ENCODE peak calls at places on chromosomes 5 and 9, in ten cellular contexts. One of them, this sample, is unnamed.
A peak's percentile ranks its signal among the peaks of the same experiment; 100 is the strongest.

GRCh38 chr5:150523472-150524350 is 15.8 kb downstream of the NDST1 start:
- DNase-seq in stomach: peak; percentile 40
- DNase-seq in CD8-positive, alpha-beta T cell: peak; percentile 30
- DNase-seq in HFF-Myc: peak; percentile 61
- DNase-seq in colonic mucosa: peak; percentile 59
- DNase-seq in cardiac fibroblast: peak; percentile 89
- DNase-seq in breast epithelium: no peak
- DNase-seq in K562: peak; percentile 64
- DNase-seq in epithelial cell of esophagus: peak; percentile 67
- DNase-seq in fibroblast of the aortic adventitia: peak; percentile 89
- DNase-seq in this sample: peak; percentile 79

GRCh38 chr5:170542691-170543275 is 39.0 kb downstream of the KCNIP1 start:
- DNase-seq in stomach: no peak
- DNase-seq in CD8-positive, alpha-beta T cell: no peak
- DNase-seq in HFF-Myc: no peak
- DNase-seq in colonic mucosa: no peak
- DNase-seq in cardiac fibroblast: no peak
- DNase-seq in breast epithelium: no peak
- DNase-seq in K562: no peak
- DNase-seq in epithelial cell of esophagus: no peak
- DNase-seq in fibroblast of the aortic adventitia: no peak
- DNase-seq in this sample: no peak

GRCh38 chr9:105656131-105656921 is 5.9 kb upstream of the TAL2 start:
- DNase-seq in stomach: peak; percentile 38
- DNase-seq in CD8-positive, alpha-beta T cell: no peak
- DNase-seq in HFF-Myc: no peak
- DNase-seq in colonic mucosa: peak; percentile 41
- DNase-seq in cardiac fibroblast: no peak
- DNase-seq in breast epithelium: no peak
- DNase-seq in K562: peak; percentile 77
- DNase-seq in epithelial cell of esophagus: peak; percentile 17
- DNase-seq in fibroblast of the aortic adventitia: no peak
- DNase-seq in this sample: no peak

GRCh38 chr9:110923601-110924000 is 114.7 kb downstream of the LPAR1 start:
- DNase-seq in stomach: no peak
- DNase-seq in CD8-positive, alpha-beta T cell: no peak
- DNase-seq in HFF-Myc: no peak
- DNase-seq in colonic mucosa: no peak
- DNase-seq in cardiac fibroblast: no peak
- DNase-seq in breast epithelium: no peak
- DNase-seq in K562: no peak
- DNase-seq in epithelial cell of esophagus: no peak
- DNase-seq in fibroblast of the aortic adventitia: no peak
- DNase-seq in this sample: no peak

GRCh38 chr5:138837160-138837559 is 38.0 kb downstream of the LRRTM2 start:
- DNase-seq in stomach: no peak
- DNase-seq in CD8-positive, alpha-beta T cell: no peak
- DNase-seq in HFF-Myc: no peak
- DNase-seq in colonic mucosa: no peak
- DNase-seq in cardiac fibroblast: no peak
- DNase-seq in breast epithelium: no peak
- DNase-seq in K562: no peak
- DNase-seq in epithelial cell of esophagus: no peak
- DNase-seq in fibroblast of the aortic adventitia: no peak
- DNase-seq in this sample: no peak

GRCh38 chr5:147911427-147911826 is 5.1 kb upstream of the C5orf46 start:
- DNase-seq in stomach: peak; percentile 91
- DNase-seq in CD8-positive, alpha-beta T cell: no peak
- DNase-seq in HFF-Myc: no peak
- DNase-seq in colonic mucosa: no peak
- DNase-seq in cardiac fibroblast: no peak
- DNase-seq in breast epithelium: peak; percentile 80
- DNase-seq in K562: no peak
- DNase-seq in epithelial cell of esophagus: no peak
- DNase-seq in fibroblast of the aortic adventitia: no peak
- DNase-seq in this sample: no peak

GRCh38 chr5:158135682-158136176 is 276.8 kb upstream of the CLINT1 start:
- DNase-seq in stomach: no peak
- DNase-seq in CD8-positive, alpha-beta T cell: no peak
- DNase-seq in HFF-Myc: no peak
- DNase-seq in colonic mucosa: no peak
- DNase-seq in cardiac fibroblast: no peak
- DNase-seq in breast epithelium: no peak
- DNase-seq in K562: no peak
- DNase-seq in epithelial cell of esophagus: no peak
- DNase-seq in fibroblast of the aortic adventitia: no peak
- DNase-seq in this sample: no peak

GRCh38 chr5:135582099-135582781 is 3.4 kb upstream of the CXCL14 start:
- DNase-seq in stomach: no peak
- DNase-seq in CD8-positive, alpha-beta T cell: no peak
- DNase-seq in HFF-Myc: no peak
- DNase-seq in colonic mucosa: no peak
- DNase-seq in cardiac fibroblast: no peak
- DNase-seq in breast epithelium: no peak
- DNase-seq in K562: no peak
- DNase-seq in epithelial cell of esophagus: no peak
- DNase-seq in fibroblast of the aortic adventitia: no peak
- DNase-seq in this sample: no peak

GRCh38 chr5:68436686-68437520 is 221.3 kb downstream of the PIK3R1 start:
- DNase-seq in stomach: no peak
- DNase-seq in CD8-positive, alpha-beta T cell: no peak
- DNase-seq in HFF-Myc: no peak
- DNase-seq in colonic mucosa: no peak
- DNase-seq in cardiac fibroblast: peak; percentile 43
- DNase-seq in breast epithelium: no peak
- DNase-seq in K562: no peak
- DNase-seq in epithelial cell of esophagus: no peak
- DNase-seq in fibroblast of the aortic adventitia: no peak
- DNase-seq in this sample: peak; percentile 5

GRCh38 chr5:151663617-151664322 is 22.9 kb downstream of the SPARC start:
- DNase-seq in stomach: no peak
- DNase-seq in CD8-positive, alpha-beta T cell: no peak
- DNase-seq in HFF-Myc: no peak
- DNase-seq in colonic mucosa: no peak
- DNase-seq in cardiac fibroblast: peak; percentile 64
- DNase-seq in breast epithelium: no peak
- DNase-seq in K562: no peak
- DNase-seq in epithelial cell of esophagus: no peak
- DNase-seq in fibroblast of the aortic adventitia: peak; percentile 55
- DNase-seq in this sample: no peak

GRCh38 chr9:125768803-125769202 is 21.6 kb downstream of the PBX3 start:
- DNase-seq in stomach: no peak
- DNase-seq in CD8-positive, alpha-beta T cell: no peak
- DNase-seq in HFF-Myc: no peak
- DNase-seq in colonic mucosa: no peak
- DNase-seq in cardiac fibroblast: no peak
- DNase-seq in breast epithelium: no peak
- DNase-seq in K562: no peak
- DNase-seq in epithelial cell of esophagus: no peak
- DNase-seq in fibroblast of the aortic adventitia: no peak
- DNase-seq in this sample: no peak

GRCh38 chr5:69334793-69335268 is 2.2 kb upstream of the CCDC125 start:
- DNase-seq in stomach: peak; percentile 91
- DNase-seq in CD8-positive, alpha-beta T cell: peak; percentile 79
- DNase-seq in HFF-Myc: peak; percentile 35
- DNase-seq in colonic mucosa: peak; percentile 88
- DNase-seq in cardiac fibroblast: peak; percentile 87
- DNase-seq in breast epithelium: peak; percentile 89
- DNase-seq in K562: peak; percentile 89
- DNase-seq in epithelial cell of esophagus: peak; percentile 82
- DNase-seq in fibroblast of the aortic adventitia: peak; percentile 74
- DNase-seq in this sample: peak; percentile 81

GRCh38 chr5:156052697-156053455 is 274.1 kb upstream of the SGCD start:
- DNase-seq in stomach: no peak
- DNase-seq in CD8-positive, alpha-beta T cell: no peak
- DNase-seq in HFF-Myc: no peak
- DNase-seq in colonic mucosa: no peak
- DNase-seq in cardiac fibroblast: no peak
- DNase-seq in breast epithelium: no peak
- DNase-seq in K562: no peak
- DNase-seq in epithelial cell of esophagus: no peak
- DNase-seq in fibroblast of the aortic adventitia: no peak
- DNase-seq in this sample: no peak

GRCh38 chr5:116507051-116507537 is 67.5 kb downstream of the SEMA6A start:
- DNase-seq in stomach: no peak
- DNase-seq in CD8-positive, alpha-beta T cell: no peak
- DNase-seq in HFF-Myc: no peak
- DNase-seq in colonic mucosa: no peak
- DNase-seq in cardiac fibroblast: peak; percentile 41
- DNase-seq in breast epithelium: no peak
- DNase-seq in K562: no peak
- DNase-seq in epithelial cell of esophagus: peak; percentile 8
- DNase-seq in fibroblast of the aortic adventitia: peak; percentile 67
- DNase-seq in this sample: no peak

GRCh38 chr5:14790931-14791330 is 80.6 kb downstream of the ANKH start:
- DNase-seq in stomach: no peak
- DNase-seq in CD8-positive, alpha-beta T cell: no peak
- DNase-seq in HFF-Myc: no peak
- DNase-seq in colonic mucosa: no peak
- DNase-seq in cardiac fibroblast: no peak
- DNase-seq in breast epithelium: no peak
- DNase-seq in K562: no peak
- DNase-seq in epithelial cell of esophagus: no peak
- DNase-seq in fibroblast of the aortic adventitia: no peak
- DNase-seq in this sample: no peak

GRCh38 chr5:65041296-65042158 is 272.8 kb downstream of the CWC27 start:
- DNase-seq in stomach: no peak
- DNase-seq in CD8-positive, alpha-beta T cell: no peak
- DNase-seq in HFF-Myc: no peak
- DNase-seq in colonic mucosa: no peak
- DNase-seq in cardiac fibroblast: peak; percentile 35
- DNase-seq in breast epithelium: no peak
- DNase-seq in K562: no peak
- DNase-seq in epithelial cell of esophagus: no peak
- DNase-seq in fibroblast of the aortic adventitia: peak; percentile 60
- DNase-seq in this sample: peak; percentile 32

GRCh38 chr5:68225911-68226563 is 10.5 kb downstream of the PIK3R1 start:
- DNase-seq in stomach: no peak
- DNase-seq in CD8-positive, alpha-beta T cell: no peak
- DNase-seq in HFF-Myc: no peak
- DNase-seq in colonic mucosa: peak; percentile 83
- DNase-seq in cardiac fibroblast: peak; percentile 39
- DNase-seq in breast epithelium: no peak
- DNase-seq in K562: peak; percentile 66
- DNase-seq in epithelial cell of esophagus: no peak
- DNase-seq in fibroblast of the aortic adventitia: no peak
- DNase-seq in this sample: no peak

GRCh38 chr5:176883700-176884570 is 15.2 kb downstream of the HK3 start:
- DNase-seq in stomach: no peak
- DNase-seq in CD8-positive, alpha-beta T cell: no peak
- DNase-seq in HFF-Myc: no peak
- DNase-seq in colonic mucosa: no peak
- DNase-seq in cardiac fibroblast: no peak
- DNase-seq in breast epithelium: no peak
- DNase-seq in K562: no peak
- DNase-seq in epithelial cell of esophagus: no peak
- DNase-seq in fibroblast of the aortic adventitia: no peak
- DNase-seq in this sample: no peak
- TF ChIP-seq CTCF in stomach: no peak
- TF ChIP-seq CTCF in CD8-positive, alpha-beta T cell: no peak
- TF ChIP-seq CTCF in HFF-Myc: no peak
- TF ChIP-seq CTCF in colonic mucosa: no peak
- TF ChIP-seq CTCF in cardiac fibroblast: no peak
- TF ChIP-seq CTCF in breast epithelium: no peak
- TF ChIP-seq CTCF in K562: no peak
- TF ChIP-seq CTCF in epithelial cell of esophagus: no peak
- TF ChIP-seq CTCF in fibroblast of the aortic adventitia: no peak
- TF ChIP-seq CTCF in this sample: no peak

GRCh38 chr9:81588148-81588874 is 101.0 kb downstream of the TLE1 start:
- DNase-seq in stomach: peak; percentile 86
- DNase-seq in CD8-positive, alpha-beta T cell: no peak
- DNase-seq in HFF-Myc: no peak
- DNase-seq in colonic mucosa: peak; percentile 63
- DNase-seq in cardiac fibroblast: peak; percentile 44
- DNase-seq in breast epithelium: no peak
- DNase-seq in K562: no peak
- DNase-seq in epithelial cell of esophagus: peak; percentile 85
- DNase-seq in fibroblast of the aortic adventitia: peak; percentile 73
- DNase-seq in this sample: peak; percentile 76
- H3K4me3 ChIP-seq in stomach: no peak overlapping the region
- H3K4me3 ChIP-seq in CD8-positive, alpha-beta T cell: no peak overlapping the region
- H3K4me3 ChIP-seq in HFF-Myc: no peak overlapping the region
- H3K4me3 ChIP-seq in colonic mucosa: no peak overlapping the region
- H3K4me3 ChIP-seq in cardiac fibroblast: no peak overlapping the region
- H3K4me3 ChIP-seq in breast epithelium: no peak overlapping the region
- H3K4me3 ChIP-seq in K562: no peak overlapping the region
- H3K4me3 ChIP-seq in epithelial cell of esophagus: no peak overlapping the region
- H3K4me3 ChIP-seq in fibroblast of the aortic adventitia: no peak overlapping the region
- H3K4me3 ChIP-seq in this sample: no peak overlapping the region

GRCh38 chr9:92342825-92343488 is 17.2 kb downstream of the CENPP start:
- DNase-seq in stomach: no peak
- DNase-seq in CD8-positive, alpha-beta T cell: no peak
- DNase-seq in HFF-Myc: no peak
- DNase-seq in colonic mucosa: no peak
- DNase-seq in cardiac fibroblast: peak; percentile 31
- DNase-seq in breast epithelium: no peak
- DNase-seq in K562: no peak
- DNase-seq in epithelial cell of esophagus: peak; percentile 40
- DNase-seq in fibroblast of the aortic adventitia: peak; percentile 82
- DNase-seq in this sample: peak; percentile 36
- TF ChIP-seq CTCF in stomach: no peak
- TF ChIP-seq CTCF in CD8-positive, alpha-beta T cell: no peak
- TF ChIP-seq CTCF in HFF-Myc: no peak
- TF ChIP-seq CTCF in colonic mucosa: no peak
- TF ChIP-seq CTCF in cardiac fibroblast: no peak
- TF ChIP-seq CTCF in breast epithelium: peak; percentile 29
- TF ChIP-seq CTCF in K562: peak; percentile 27
- TF ChIP-seq CTCF in epithelial cell of esophagus: no peak
- TF ChIP-seq CTCF in fibroblast of the aortic adventitia: peak; percentile 23
- TF ChIP-seq CTCF in this sample: peak; percentile 3

GRCh38 chr5:175129619-175130018 is 314.4 kb downstream of the DRD1 start:
- DNase-seq in stomach: no peak
- DNase-seq in CD8-positive, alpha-beta T cell: no peak
- DNase-seq in HFF-Myc: no peak
- DNase-seq in colonic mucosa: no peak
- DNase-seq in cardiac fibroblast: no peak
- DNase-seq in breast epithelium: no peak
- DNase-seq in K562: peak; percentile 3
- DNase-seq in epithelial cell of esophagus: no peak
- DNase-seq in fibroblast of the aortic adventitia: no peak
- DNase-seq in this sample: no peak
- H3K4me3 ChIP-seq in stomach: no peak overlapping the region
- H3K4me3 ChIP-seq in CD8-positive, alpha-beta T cell: no peak overlapping the region
- H3K4me3 ChIP-seq in HFF-Myc: no peak overlapping the region
- H3K4me3 ChIP-seq in colonic mucosa: no peak overlapping the region
- H3K4me3 ChIP-seq in cardiac fibroblast: no peak overlapping the region
- H3K4me3 ChIP-seq in breast epithelium: no peak overlapping the region
- H3K4me3 ChIP-seq in K562: no peak overlapping the region
- H3K4me3 ChIP-seq in epithelial cell of esophagus: no peak overlapping the region
- H3K4me3 ChIP-seq in fibroblast of the aortic adventitia: no peak overlapping the region
- H3K4me3 ChIP-seq in this sample: no peak overlapping the region